ENCODE peak calls at places on chromosomes 1 and 21, in seven cellular contexts. D is HFF-Myc, I is spleen, L is GM10248, F is Calu3, G is astrocyte of the cerebellum, U is RWPE1. E is an unnamed sample.

GRCh38 chr1:229164836-229165285 is 106.0 kb upstream of the RAB4A start:
- DNase-seq in D (no peak), F (peak), L (no peak), U (no peak), I (no peak), G (no peak), E (no peak)

GRCh38 chr1:95012389-95012788 is 60.4 kb downstream of the ALG14 start:
- DNase-seq in F (no peak), I (no peak), D (peak), U (no peak), L (no peak), G (peak), E (no peak)

GRCh38 chr1:183989078-183989577 is 48.4 kb downstream of the COLGALT2 start:
- DNase-seq in D (peak), L (peak), I (no peak), F (no peak), G (no peak), U (peak), E (no peak)

GRCh38 chr1:221169447-221169889 is 290.2 kb downstream of the HLX start:
- DNase-seq in G (peak), U (no peak), D (no peak), L (no peak), I (no peak), F (no peak), E (no peak)

GRCh38 chr1:46575300-46575699 is 23.9 kb upstream of the KNCN start:
- DNase-seq in L (no peak), F (no peak), I (no peak), G (no peak), D (no peak), U (no peak), E (no peak)

GRCh38 chr1:240362826-240363225 is 249.1 kb downstream of the GREM2 start:
- DNase-seq in U (no peak), D (no peak), F (no peak), G (no peak), L (no peak), I (no peak), E (no peak)

GRCh38 chr1:2322593-2323295 is 68.6 kb downstream of the MORN1 start:
- DNase-seq in G (peak), I (no peak), F (peak), L (no peak), D (no peak), U (no peak), E (no peak)

GRCh38 chr1:39816431-39817090 is 27.9 kb upstream of the BMP8B start:
- DNase-seq in U (peak), I (peak), L (peak), G (peak), D (peak), F (peak), E (peak)

GRCh38 chr1:232432313-232432712 is 197.6 kb downstream of the SIPA1L2 start:
- DNase-seq in D (no peak), G (peak), U (no peak), I (no peak), F (no peak), L (no peak), E (no peak)

GRCh38 chr1:101257500-101258325 is 20.9 kb downstream of the S1PR1 start:
- DNase-seq in L (peak), I (peak), G (no peak), F (no peak), D (no peak), U (no peak), E (no peak)

GRCh38 chr1:43783671-43784205 is 76.4 kb downstream of the ST3GAL3 start:
- DNase-seq in U (peak), F (peak), I (no peak), L (peak), G (no peak), D (no peak), E (no peak)

GRCh38 chr1:111133863-111134262 is 6.0 kb downstream of the DRAM2 start:
- DNase-seq in L (no peak), U (no peak), F (no peak), I (no peak), G (no peak), D (no peak), E (no peak)

GRCh38 chr21:42818328-42818749 is 61.0 kb downstream of the WDR4 start:
- DNase-seq in F (peak), G (no peak), D (no peak), U (peak), L (no peak), I (peak), E (peak)

GRCh38 chr21:35259452-35259851 is 210.3 kb upstream of the RUNX1 start:
- DNase-seq in I (no peak), F (peak), G (no peak), U (no peak), L (no peak), D (no peak), E (no peak)

GRCh38 chr1:59673575-59674467 is 140.9 kb upstream of the HOOK1 start:
- DNase-seq in I (peak), L (no peak), F (peak), D (no peak), U (peak), G (no peak), E (no peak)

GRCh38 chr1:41431490-41432350 is 52.8 kb downstream of the EDN2 start:
- DNase-seq in G (no peak), L (no peak), F (no peak), U (no peak), I (no peak), D (no peak), E (no peak)

GRCh38 chr1:41434306-41434705 is 50.2 kb downstream of the EDN2 start:
- DNase-seq in D (no peak), U (no peak), I (no peak), F (no peak), G (no peak), L (no peak), E (no peak)

GRCh38 chr1:41434748-41435449 is 49.6 kb downstream of the EDN2 start:
- DNase-seq in I (no peak), U (no peak), L (no peak), D (no peak), G (peak), F (no peak), E (no peak)

GRCh38 chr1:41433501-41433900 is 51.0 kb downstream of the EDN2 start:
- DNase-seq in I (no peak), D (no peak), G (no peak), F (no peak), U (no peak), L (no peak), E (no peak)

DNA sequence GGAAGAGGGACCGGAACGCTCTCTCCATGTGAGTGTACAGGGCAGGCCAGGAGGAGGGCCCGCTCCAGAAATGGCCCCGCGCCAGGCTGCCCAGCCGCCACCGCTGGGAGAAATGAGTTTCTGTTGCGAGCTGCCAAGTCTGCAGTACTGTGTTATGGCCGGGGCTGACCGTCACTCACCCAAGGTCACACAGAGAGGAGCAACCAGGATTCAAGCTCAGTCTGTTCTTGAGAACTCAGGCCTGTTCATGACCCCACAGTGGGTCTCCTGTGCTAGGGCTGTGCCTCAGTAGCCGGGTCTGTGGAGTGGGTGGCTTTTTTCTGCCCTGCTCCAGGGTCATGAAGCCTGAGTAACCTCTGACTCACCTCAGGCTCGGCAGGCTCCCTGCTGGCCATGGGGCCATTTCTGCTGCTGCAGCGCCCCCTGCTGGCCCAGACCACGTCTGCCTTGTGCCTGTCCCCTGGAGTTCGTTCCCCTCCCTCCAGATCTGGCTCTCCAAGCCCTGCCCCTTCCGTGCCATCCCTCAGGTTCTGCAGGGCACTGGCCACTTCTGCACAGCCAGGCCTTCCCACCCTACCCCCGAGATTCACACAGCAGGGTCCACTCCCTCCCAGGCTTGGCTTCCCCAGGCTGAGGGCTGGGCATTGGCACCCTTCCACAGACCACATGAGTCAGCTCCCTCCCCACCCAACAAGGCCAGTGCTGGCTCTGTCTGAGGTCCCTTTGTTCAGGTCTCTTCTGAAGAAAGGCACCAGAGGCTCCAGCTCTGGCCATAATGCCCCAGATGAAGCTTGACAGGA is 51.8 kb downstream of the EDN2 start:
- DNase-seq in L (peak), G (peak), D (peak), U (peak), I (peak), F (peak), E (peak)
- TF ChIP-seq CTCF in L (peak), G (peak), D (peak), U (peak), I (peak), F (peak), E (peak)

GRCh38 chr21:29163381-29164115 is 33.1 kb downstream of the MAP3K7CL start:
- DNase-seq in U (no peak), L (no peak), I (no peak), F (no peak), G (no peak), D (no peak), E (no peak)
- TF ChIP-seq CTCF in U (no peak), L (no peak), I (no peak), F (no peak), G (no peak), D (no peak), E (no peak)

DNA sequence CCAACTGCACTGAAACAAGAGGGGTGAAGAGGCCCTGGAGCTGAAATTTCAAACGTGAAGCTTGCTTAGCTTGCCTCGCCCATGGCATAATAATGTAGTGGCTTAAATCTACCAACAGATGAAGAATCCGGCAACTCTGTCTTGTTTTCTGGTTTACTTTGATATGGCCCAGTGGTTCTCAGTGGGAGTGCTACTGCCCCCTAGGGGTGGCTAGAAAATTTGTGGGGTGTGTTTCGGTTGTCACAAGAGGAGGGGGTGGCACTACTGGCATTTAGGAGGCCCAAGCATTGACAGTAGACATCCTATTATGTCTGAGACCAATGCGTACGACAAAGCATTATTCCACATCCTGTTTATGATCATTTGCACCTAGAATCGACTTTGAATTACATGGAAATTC is 51.9 kb upstream of the C8B start:
- DNase-seq in D (no peak), L (no peak), G (no peak), I (no peak), F (no peak), U (no peak), E (no peak)
- TF ChIP-seq CTCF in D (peak), L (no peak), G (peak), I (no peak), F (no peak), U (no peak), E (no peak)

GRCh38 chr21:38833122-38833521 is 27.4 kb downstream of the ETS2 start:
- DNase-seq in I (no peak), U (no peak), L (no peak), D (no peak), F (no peak), G (no peak), E (no peak)
- TF ChIP-seq CTCF in I (no peak), U (no peak), L (no peak), D (no peak), F (no peak), G (no peak), E (no peak)

GRCh38 chr1:70042090-70042716 is 163.2 kb downstream of the LRRC40 start:
- DNase-seq in F (no peak), L (no peak), G (no peak), I (no peak), U (no peak), D (no peak), E (no peak)

GRCh38 chr1:70043806-70044205 is 161.6 kb downstream of the LRRC40 start:
- DNase-seq in G (peak), F (peak), I (no peak), U (peak), L (no peak), D (peak), E (no peak)

GRCh38 chr1:70041317-70042045 is 163.9 kb downstream of the LRRC40 start:
- DNase-seq in I (no peak), L (no peak), U (no peak), D (no peak), F (no peak), G (no peak), E (no peak)

GRCh38 chr1:70048336-70048735 is 157.0 kb downstream of the LRRC40 start:
- DNase-seq in G (no peak), F (no peak), I (no peak), L (no peak), D (no peak), U (no peak), E (no peak)

DNA sequence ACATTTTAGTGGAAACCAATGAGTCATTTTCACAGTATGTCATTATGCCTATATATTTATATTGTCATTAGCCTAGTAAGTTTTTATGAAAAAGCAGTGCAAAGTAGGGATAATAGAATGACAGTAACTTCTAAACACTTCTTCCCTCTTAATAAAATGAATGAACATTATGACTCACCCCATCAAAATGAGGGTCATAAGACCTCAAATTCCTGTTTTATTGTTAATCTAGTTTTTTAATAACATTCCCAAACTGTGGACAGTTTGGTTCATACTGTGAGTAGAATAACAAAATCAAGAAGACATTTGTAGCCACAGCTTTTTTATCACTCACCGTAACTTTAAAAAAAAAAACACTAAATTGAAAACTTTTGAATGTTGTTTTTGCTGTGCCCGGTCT is 160.5 kb downstream of the LRRC40 start:
- DNase-seq in D (peak), F (no peak), L (no peak), U (peak), G (peak), I (no peak), E (no peak)
- TF ChIP-seq CTCF in D (no peak), F (no peak), L (no peak), U (no peak), G (no peak), I (no peak), E (no peak)